ENCODE peak calls at places on chromosomes 16 and 17, in four cellular contexts. Q is lower leg skin, K is A549, A is H54. G is an unnamed sample.

GRCh38 chr17:69729937-69730336 is 315.4 kb downstream of the MAP2K6 start:
- DNase-seq in Q (no peak), K (no peak), A (peak; percentile 12), G (no peak)

GRCh38 chr16:1991588-1992474 is 2.1 kb downstream of the SYNGR3 start:
- DNase-seq in Q (peak; percentile 92), K (peak; percentile 73), A (no peak), G (peak; percentile 95)

GRCh38 chr16:84062734-84063640 is 20.4 kb upstream of the SLC38A8 start:
- DNase-seq in Q (peak; percentile 42), K (peak; percentile 82), A (peak; percentile 89), G (peak; percentile 93)

GRCh38 chr16:19598805-19599204 is 43.3 kb downstream of the VPS35L start:
- DNase-seq in Q (no peak), K (no peak), A (no peak), G (no peak)

GRCh38 chr17:40111221-40112128 is 10.3 kb upstream of the MSL1 start:
- DNase-seq in Q (peak; percentile 90), K (peak; percentile 99), A (peak; percentile 83), G (peak; percentile 92)

GRCh38 chr17:80292557-80292956 is 31.9 kb downstream of the RNF213 start:
- DNase-seq in Q (no peak), K (no peak), A (no peak), G (no peak)

GRCh38 chr17:29625037-29625750 is 2.5 kb upstream of the CORO6 start:
- DNase-seq in Q (no peak), K (no peak), A (no peak), G (no peak)

GRCh38 chr17:11272191-11272590 is 31.2 kb downstream of the SHISA6 start:
- DNase-seq in Q (no peak), K (no peak), A (no peak), G (peak; percentile 67)

GRCh38 chr16:8866118-8866883 is 2.5 kb downstream of the CARHSP1 start:
- DNase-seq in Q (no peak), K (no peak), A (no peak), G (peak; percentile 84)

GRCh38 chr17:43601280-43602050 is 55.3 kb upstream of the ETV4 start:
- DNase-seq in Q (no peak), K (no peak), A (no peak), G (no peak)

DNA sequence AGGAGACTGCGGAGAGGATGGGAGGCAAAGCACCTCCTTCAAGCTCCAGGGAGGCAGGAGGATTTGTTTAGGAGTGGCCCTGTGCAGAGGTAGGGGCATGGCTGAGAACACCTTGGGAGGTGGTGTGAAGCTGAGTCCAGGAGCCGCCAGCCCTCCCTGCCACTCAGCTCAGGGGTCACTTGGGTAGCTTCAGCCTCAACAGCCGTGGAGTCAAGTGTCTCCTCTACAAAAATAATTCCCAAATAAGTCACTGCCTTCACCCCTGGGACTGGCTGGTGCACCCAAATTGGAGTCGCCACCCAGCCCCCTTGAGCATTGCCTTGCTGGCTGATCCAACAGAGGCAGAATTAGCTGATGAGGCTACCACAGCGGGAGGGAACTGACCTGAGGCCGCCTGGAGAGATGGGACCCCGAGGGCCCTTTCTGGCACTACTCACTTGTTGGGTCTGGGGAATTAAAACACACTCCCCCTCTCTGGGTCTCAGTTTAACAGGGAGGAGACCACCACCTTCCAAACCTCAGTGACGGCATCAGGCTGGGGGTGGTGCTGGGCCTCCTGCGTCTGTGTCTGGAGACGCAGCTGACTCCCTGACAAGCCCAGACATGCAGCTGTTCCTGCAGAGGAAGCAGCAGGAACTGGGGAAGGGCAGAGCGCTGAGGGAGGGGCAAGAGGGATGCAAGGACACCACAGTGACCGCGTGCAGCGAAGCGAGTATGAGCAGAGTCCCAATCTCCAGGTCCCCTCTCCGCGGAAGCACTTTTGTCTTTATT is 87.9 kb upstream of the TOB1 start:
- DNase-seq in Q (peak; percentile 80), K (no peak), A (no peak), G (peak; percentile 53)
- TF ChIP-seq POLR2A in Q (no peak), K (no peak), A (no peak), G (no peak)

GRCh38 chr16:49647673-49648072 is 208.2 kb downstream of the ZNF423 start:
- DNase-seq in Q (no peak), K (no peak), A (no peak), G (no peak)
- TF ChIP-seq POLR2A in Q (no peak), K (no peak), A (no peak), G (no peak)

GRCh38 chr17:17201271-17201670 is 4.9 kb downstream of the PLD6 start:
- DNase-seq in Q (no peak), K (no peak), A (no peak), G (no peak)
- TF ChIP-seq POLR2A in Q (no peak), K (no peak), A (no peak), G (no peak)

GRCh38 chr17:38799501-38800236 is at the start of gene PIP4K2B:
- DNase-seq in Q (peak; percentile 92), K (peak; percentile 99), A (peak; percentile 96), G (peak; percentile 98)

GRCh38 chr17:38800237-38800760 is 943 bp upstream of the PIP4K2B start:
- DNase-seq in Q (no peak), K (no peak), A (no peak), G (no peak)

GRCh38 chr17:38797828-38798227 is 1.5 kb downstream of the PIP4K2B start:
- DNase-seq in Q (no peak), K (no peak), A (no peak), G (no peak)

GRCh38 chr17:38797091-38797490 is 2.3 kb downstream of the PIP4K2B start:
- DNase-seq in Q (no peak), K (no peak), A (no peak), G (no peak)

DNA sequence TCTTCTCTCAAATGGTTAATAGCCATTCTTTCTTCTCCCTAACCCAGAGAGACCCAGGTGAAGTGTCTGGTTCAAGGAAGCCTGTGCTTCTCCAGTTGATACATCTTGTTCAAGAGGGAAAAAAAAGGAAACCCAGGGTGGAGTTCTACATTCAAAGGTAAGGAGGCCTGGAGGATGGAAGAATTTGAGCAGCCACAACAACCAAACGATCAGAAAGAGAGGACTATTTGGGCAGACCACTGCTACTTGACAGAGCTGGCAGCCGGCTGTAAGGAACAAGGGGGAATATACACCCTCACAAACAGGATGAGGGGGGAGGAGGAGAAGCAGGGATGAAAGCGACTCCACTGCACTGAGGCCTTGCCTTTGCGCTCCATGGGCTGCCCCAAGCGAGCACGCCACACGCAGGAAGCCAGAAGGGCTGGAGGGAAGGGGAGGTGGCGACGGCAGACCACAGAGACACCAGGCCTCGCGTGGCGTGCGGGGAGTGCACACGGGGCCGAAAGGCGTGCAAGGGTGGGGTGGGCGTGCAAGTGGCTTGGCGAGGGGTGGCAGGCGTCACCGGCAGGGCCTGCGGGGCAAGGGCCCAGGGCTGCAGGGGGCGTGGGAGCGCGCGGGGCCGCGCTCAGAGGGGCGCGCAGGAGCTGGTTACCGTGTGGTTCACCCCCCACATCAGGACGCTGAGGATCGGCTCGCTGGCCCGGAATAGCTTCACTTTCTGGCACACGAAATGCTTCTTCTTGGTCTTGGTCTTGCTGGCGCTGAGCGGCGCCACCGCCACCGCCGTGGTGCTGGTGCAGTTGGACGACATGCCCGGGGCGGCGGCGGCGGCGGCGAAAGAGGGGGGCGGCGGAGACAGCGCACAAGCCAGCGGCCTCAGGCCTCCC is 499 bp downstream of the PIP4K2B start:
- DNase-seq in Q (peak; percentile 31), K (peak; percentile 50), A (peak; percentile 42), G (peak; percentile 53)
- TF ChIP-seq POLR2A in Q (no peak), K (peak; percentile 23), A (peak; percentile 44), G (no peak)

GRCh38 chr17:1226308-1226707 is 43.9 kb upstream of the BHLHA9 start:
- DNase-seq in Q (no peak), K (no peak), A (no peak), G (no peak)
- TF ChIP-seq POLR2A in Q (no peak), K (no peak), A (no peak), G (no peak)

GRCh38 chr16:12675852-12676251 is 127.8 kb downstream of the CPPED1 start:
- DNase-seq in Q (no peak), K (peak; percentile 18), A (peak; percentile 12), G (no peak)
- TF ChIP-seq POLR2A in Q (no peak), K (no peak), A (no peak), G (no peak)